ENCODE peak calls at places on chromosome 19, in four cellular contexts. H is GM12878, J is K562, P is H1. Q is an unnamed sample.

GRCh38 chr19:58007285-58007684 is 4.7 kb upstream of the ZNF606 start:
- DNase-seq in P (no peak), H (no peak), J (no peak), Q (no peak)

GRCh38 chr19:30150626-30151025 is 208.6 kb downstream of the URI1 start:
- DNase-seq in P (no peak), H (no peak), J (no peak), Q (no peak)

GRCh38 chr19:47813304-47813994 is 8.3 kb upstream of the CRX start:
- DNase-seq in H (no peak), J (peak; percentile 93), P (peak; percentile 78), Q (peak; percentile 61)

GRCh38 chr19:13401388-13401787 is 104.9 kb downstream of the CACNA1A start:
- DNase-seq in P (no peak), J (peak; percentile 69), H (no peak), Q (peak; percentile 48)

GRCh38 chr19:2261438-2262172 is 5.4 kb upstream of the JSRP1 start:
- DNase-seq in H (no peak), P (no peak), J (peak; percentile 44), Q (peak; percentile 37)

GRCh38 chr19:16296713-16297112 is 27.9 kb upstream of the KLF2 start:
- DNase-seq in H (no peak), P (no peak), J (no peak), Q (peak; percentile 77)

GRCh38 chr19:33039108-33039599 is 25.5 kb downstream of the RHPN2 start:
- DNase-seq in P (no peak), J (no peak), H (no peak), Q (no peak)

GRCh38 chr19:20863176-20863575 is 59.9 kb upstream of the ZNF85 start:
- DNase-seq in P (no peak), H (no peak), J (no peak), Q (no peak)

GRCh38 chr19:850221-850978 is 1.7 kb upstream of the ELANE start:
- DNase-seq in P (no peak), J (peak; percentile 41), H (no peak), Q (no peak)

GRCh38 chr19:6611441-6611852 is 20.5 kb upstream of the CD70 start:
- DNase-seq in J (no peak), H (no peak), P (no peak), Q (no peak)

GRCh38 chr19:38944981-38945506 is 14.3 kb downstream of the MRPS12 start:
- DNase-seq in H (no peak), J (peak; percentile 61), P (no peak), Q (no peak)

GRCh38 chr19:4140237-4140711 is 13.2 kb upstream of the CREB3L3 start:
- DNase-seq in H (no peak), P (peak; percentile 38), J (peak; percentile 78), Q (peak; percentile 79)

GRCh38 chr19:55690769-55691545 is 15.9 kb downstream of the EPN1 start:
- DNase-seq in J (no peak), P (no peak), H (no peak), Q (no peak)

GRCh38 chr19:8702350-8702749 is 3.8 kb upstream of the ACTL9 start:
- DNase-seq in P (no peak), J (no peak), H (no peak), Q (no peak)

GRCh38 chr19:49422407-49423277 is 599 bp downstream of the PTH2 start:
- DNase-seq in J (peak; percentile 91), P (no peak), H (no peak), Q (no peak)

GRCh38 chr19:37127999-37128820 is 44.3 kb downstream of the ZNF585A start:
- DNase-seq in H (no peak), J (no peak), P (no peak), Q (no peak)

GRCh38 chr19:2186071-2186846 is 22.5 kb downstream of the DOT1L start:
- DNase-seq in H (no peak), P (no peak), J (no peak), Q (no peak)

GRCh38 chr19:42023121-42023942 is 29.3 kb upstream of the ATP1A3 start:
- DNase-seq in H (no peak), J (peak; percentile 60), P (no peak), Q (peak; percentile 28)

GRCh38 chr19:57241181-57241580 is 749 bp downstream of the ZNF805 start:
- DNase-seq in H (no peak), J (peak; percentile 13), P (no peak), Q (no peak)

GRCh38 chr19:48954595-48955307 is at the start of gene BAX:
- DNase-seq in H (peak; percentile 92), J (peak; percentile 95), P (peak; percentile 91), Q (peak; percentile 95)

GRCh38 chr19:10963865-10964264 is 3.0 kb downstream of the SMARCA4 start:
- DNase-seq in H (no peak), J (no peak), P (no peak), Q (no peak)

GRCh38 chr19:10962863-10963262 is 2.0 kb downstream of the SMARCA4 start:
- DNase-seq in H (no peak), J (no peak), P (no peak), Q (no peak)

GRCh38 chr19:10961763-10962536 is 1.1 kb downstream of the SMARCA4 start:
- DNase-seq in P (no peak), J (no peak), H (no peak), Q (no peak)

GRCh38 chr19:10960314-10961072 is at the start of gene SMARCA4:
- DNase-seq in J (peak; percentile 99), P (peak; percentile 88), H (peak; percentile 83), Q (peak; percentile 90)

DNA sequence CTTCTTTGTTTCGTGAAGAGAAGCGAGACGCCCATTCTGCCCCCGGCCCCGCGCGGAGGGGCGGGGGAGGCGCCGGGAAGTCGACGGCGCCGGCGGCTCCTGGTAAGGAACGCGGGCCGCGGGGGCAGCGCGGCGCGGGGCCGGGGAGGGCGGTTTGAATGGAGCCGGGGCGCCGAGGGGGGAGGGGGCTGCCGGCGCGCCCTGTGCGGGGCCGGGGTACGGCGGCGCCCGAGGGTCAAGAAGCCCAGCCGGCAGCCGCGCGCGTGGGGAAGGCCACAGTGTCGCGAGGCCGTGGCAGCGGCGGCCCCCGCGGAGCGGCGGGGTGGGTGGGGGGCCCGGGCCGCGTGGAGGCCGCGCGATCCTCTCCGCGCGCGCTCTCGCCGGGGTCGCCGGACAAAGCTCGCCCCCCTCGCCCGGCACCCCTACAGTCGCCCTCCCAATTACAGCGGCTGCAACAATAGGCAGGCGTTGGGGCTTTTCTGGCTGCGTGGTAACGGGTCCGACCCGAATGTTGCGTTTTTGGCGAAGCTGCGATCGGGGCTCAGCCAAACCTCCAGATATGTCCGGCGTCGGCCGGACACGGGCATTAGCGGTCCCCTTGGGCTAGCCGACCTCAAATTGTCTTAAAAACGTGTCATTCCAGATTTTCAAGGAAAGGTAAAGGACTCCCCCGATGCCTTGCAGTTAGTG is 388 bp downstream of the SMARCA4 start:
- DNase-seq in J (peak; percentile 87), H (no peak), P (no peak), Q (no peak)
- TF ChIP-seq EGR1 in J (no peak), H (no peak), P (no peak), Q (no peak)

GRCh38 chr19:18700501-18701249 is 17.2 kb downstream of the CRTC1 start:
- DNase-seq in P (no peak), H (peak; percentile 27), J (peak; percentile 85), Q (no peak)
- TF ChIP-seq EGR1 in P (no peak), H (peak; percentile 36), J (no peak), Q (no peak)

GRCh38 chr19:45469835-45470146 is 2.0 kb downstream of the FOSB start:
- DNase-seq in H (no peak), J (peak; percentile 94), P (no peak), Q (no peak)

GRCh38 chr19:45468159-45468651 is 409 bp downstream of the FOSB start:
- DNase-seq in J (no peak), H (no peak), P (no peak), Q (no peak)

GRCh38 chr19:45468803-45469131 is 971 bp downstream of the FOSB start:
- DNase-seq in H (no peak), P (no peak), J (no peak), Q (no peak)

GRCh38 chr19:45470147-45471081 is 2.6 kb downstream of the FOSB start:
- DNase-seq in H (no peak), J (peak; percentile 61), P (no peak), Q (no peak)

GRCh38 chr19:45469132-45469834 is 1.5 kb downstream of the FOSB start:
- DNase-seq in H (peak; percentile 78), J (peak; percentile 94), P (no peak), Q (peak; percentile 76)
- TF ChIP-seq EGR1 in H (peak; percentile 21), J (peak; percentile 94), P (no peak), Q (no peak)

GRCh38 chr19:46015080-46015960 is 7.5 kb downstream of the PGLYRP1 start:
- DNase-seq in H (no peak), P (peak; percentile 70), J (peak; percentile 73), Q (no peak)

GRCh38 chr19:46016426-46017094 is 6.3 kb downstream of the PGLYRP1 start:
- DNase-seq in P (no peak), J (peak; percentile 97), H (peak; percentile 11), Q (peak; percentile 45)

GRCh38 chr19:46014534-46014933 is 8.3 kb downstream of the PGLYRP1 start:
- DNase-seq in H (no peak), P (no peak), J (no peak), Q (no peak)

GRCh38 chr19:46017095-46017429 is 5.8 kb downstream of the PGLYRP1 start:
- DNase-seq in H (no peak), P (no peak), J (no peak), Q (no peak)

GRCh38 chr19:46015961-46016425 is 6.9 kb downstream of the PGLYRP1 start:
- DNase-seq in H (no peak), J (no peak), P (no peak), Q (no peak)
- TF ChIP-seq EGR1 in H (no peak), J (no peak), P (no peak), Q (no peak)

DNA sequence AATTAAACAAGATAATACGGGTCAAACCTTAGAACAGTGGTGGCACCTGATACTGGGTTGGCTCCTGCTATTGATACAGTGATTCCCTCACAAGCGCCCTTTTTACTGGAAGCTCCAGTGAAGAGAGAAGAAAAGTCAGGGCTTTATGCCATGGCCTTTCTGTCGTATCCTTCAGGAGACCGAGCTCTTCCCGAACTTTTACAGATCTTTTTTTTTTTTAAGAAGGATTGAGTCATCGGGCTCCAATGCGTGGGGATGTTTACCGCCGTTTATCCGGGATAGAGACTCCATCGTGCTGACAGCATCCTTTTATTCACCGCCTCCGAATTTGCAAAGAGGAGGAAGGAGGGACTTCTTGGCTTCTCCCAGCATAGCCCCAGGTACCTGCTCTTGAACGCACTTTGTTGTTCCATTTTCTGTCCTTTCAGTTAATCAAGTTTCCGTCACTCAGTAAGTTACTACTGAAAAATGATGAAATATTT is 574 bp downstream of the ZNF227 start:
- DNase-seq in P (no peak), H (no peak), J (peak; percentile 18), Q (no peak)
- TF ChIP-seq EGR1 in P (no peak), H (no peak), J (no peak), Q (no peak)

DNA sequence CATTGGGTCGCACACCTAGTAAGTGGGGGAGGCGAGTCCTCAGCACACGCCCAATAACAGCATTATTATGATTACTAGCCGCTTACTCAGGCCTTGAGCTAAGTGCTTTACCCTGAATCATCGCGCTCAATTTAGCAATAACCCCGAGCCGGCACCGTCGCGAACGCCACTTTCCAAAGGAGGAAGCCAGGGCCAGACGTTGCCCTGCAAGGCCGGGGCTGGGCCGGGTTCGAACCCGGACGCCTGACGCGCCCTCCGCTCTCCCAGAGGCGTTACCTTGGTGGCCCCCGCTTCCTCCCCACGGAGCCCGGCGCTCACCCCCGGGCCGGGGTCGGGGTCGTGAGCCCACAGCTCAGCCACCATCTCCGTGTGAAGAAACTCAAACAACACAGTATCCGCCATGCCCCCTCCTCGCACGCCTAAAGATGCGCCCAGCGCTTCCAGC is at the start of gene TRAPPC6A:
- DNase-seq in P (no peak), H (no peak), J (no peak), Q (no peak)
- TF ChIP-seq EGR1 in P (no peak), H (no peak), J (no peak), Q (no peak)